ENCODE peak calls at places on chromosome 14, in nine cellular contexts. D, G, I, C, H, R, F, N and A are unnamed samples.

GRCh38 chr14:78705989-78706388 is 535.8 kb downstream of the NRXN3 start:
- DNase-seq in F (no peak), H (peak), C (no peak), R (no peak), D (no peak), I (no peak), G (no peak), N (no peak), A (no peak)

GRCh38 chr14:73180385-73180805 is 44.1 kb downstream of the PSEN1 start:
- DNase-seq in I (peak), D (no peak), R (peak), C (no peak), H (peak), G (no peak), N (peak), F (no peak), A (peak)

GRCh38 chr14:96584199-96584906 is 82.2 kb downstream of the PAPOLA start:
- DNase-seq in D (peak), I (no peak), N (peak), G (peak), C (peak), F (no peak), R (peak), H (no peak), A (peak)

GRCh38 chr14:101426466-101426865 is 134.8 kb upstream of the DIO3 start:
- DNase-seq in C (no peak), F (no peak), R (no peak), G (no peak), H (no peak), N (no peak), D (no peak), I (peak), A (no peak)

GRCh38 chr14:59944909-59945308 is 25.0 kb downstream of the LRRC9 start:
- DNase-seq in I (no peak), N (no peak), G (no peak), R (no peak), F (no peak), H (no peak), D (no peak), C (no peak), A (no peak)

GRCh38 chr14:64303471-64303917 is 9.3 kb upstream of the ESR2 start:
- DNase-seq in R (peak), D (peak), N (peak), F (no peak), I (peak), G (no peak), H (peak), C (peak), A (peak)

GRCh38 chr14:106378191-106378590 is 851.8 kb downstream of the TMEM121 start:
- DNase-seq in D (no peak), H (no peak), N (no peak), I (no peak), C (no peak), G (no peak), F (no peak), R (peak), A (no peak)

GRCh38 chr14:61211476-61212262 is 69.5 kb downstream of the TMEM30B start:
- DNase-seq in F (no peak), D (no peak), N (no peak), R (peak), I (no peak), H (no peak), G (no peak), C (no peak), A (no peak)

GRCh38 chr14:50830044-50830931 is 674 bp downstream of the NIN start:
- DNase-seq in F (no peak), G (peak), D (no peak), I (peak), C (peak), H (no peak), R (peak), N (peak), A (peak)

GRCh38 chr14:65237023-65237814 is 134.9 kb upstream of the MAX start:
- DNase-seq in N (peak), F (no peak), G (no peak), D (no peak), H (no peak), I (peak), C (no peak), R (no peak), A (no peak)

GRCh38 chr14:75063013-75063412 is 811 bp downstream of the ACYP1 start:
- DNase-seq in D (no peak), R (no peak), C (no peak), F (no peak), H (no peak), I (no peak), N (no peak), G (no peak), A (no peak)

GRCh38 chr14:96122496-96122895 is 82.1 kb upstream of the BDKRB2 start:
- DNase-seq in F (no peak), H (no peak), I (peak), D (no peak), C (no peak), R (no peak), G (no peak), N (no peak), A (no peak)

GRCh38 chr14:53399057-53399456 is 245.9 kb upstream of the DDHD1 start:
- DNase-seq in G (no peak), F (no peak), H (no peak), D (peak), R (peak), I (peak), C (peak), N (peak), A (peak)

GRCh38 chr14:61296707-61297502 is 15.8 kb upstream of the TMEM30B start:
- DNase-seq in G (no peak), N (peak), F (no peak), C (peak), R (peak), D (peak), H (no peak), I (peak), A (peak)

GRCh38 chr14:100224229-100224628 is 14.7 kb upstream of the YY1 start:
- DNase-seq in D (no peak), R (no peak), N (no peak), F (no peak), G (no peak), C (no peak), I (no peak), H (no peak), A (no peak)
- TF ChIP-seq CTCF in D (no peak), R (no peak), N (no peak), F (no peak), G (no peak), C (no peak), I (no peak), H (no peak), A (no peak)

GRCh38 chr14:23310546-23310945 is 3.9 kb downstream of the BCL2L2 start:
- DNase-seq in F (no peak), H (no peak), G (no peak), C (no peak), R (no peak), D (no peak), I (no peak), N (no peak), A (no peak)
- H3K4me3 ChIP-seq in F (no peak), H (no peak), G (no peak), C (no peak), R (no peak), D (no peak), I (no peak), N (no peak), A (no peak)

GRCh38 chr14:104685216-104685997 is 4.0 kb upstream of the INF2 start:
- DNase-seq in R (peak), F (no peak), G (no peak), N (no peak), D (no peak), C (no peak), I (no peak), H (no peak), A (peak)
- TF ChIP-seq CTCF in R (no peak), F (no peak), G (no peak), N (no peak), D (no peak), C (no peak), I (no peak), H (peak), A (no peak)

GRCh38 chr14:22715890-22716289 is 50.6 kb upstream of the OXA1L start:
- DNase-seq in N (no peak), I (no peak), H (no peak), G (no peak), D (no peak), C (no peak), R (no peak), F (no peak), A (no peak)

GRCh38 chr14:22718091-22718490 is 48.4 kb upstream of the OXA1L start:
- DNase-seq in R (no peak), N (no peak), I (no peak), D (no peak), G (no peak), H (no peak), F (no peak), C (no peak), A (no peak)

GRCh38 chr14:22715186-22715812 is 51.2 kb upstream of the OXA1L start:
- DNase-seq in N (no peak), I (no peak), C (no peak), R (peak), D (no peak), G (no peak), F (no peak), H (no peak), A (no peak)

GRCh38 chr14:22713631-22713950 is 52.9 kb upstream of the OXA1L start:
- DNase-seq in F (no peak), D (no peak), H (no peak), N (no peak), G (no peak), I (no peak), C (no peak), R (no peak), A (no peak)
- H3K4me3 ChIP-seq in F (peak), D (peak), H (peak), N (peak), G (no peak), I (no peak), C (peak), R (peak), A (no peak)

GRCh38 chr14:35406090-35406489 is 1.5 kb upstream of the NFKBIA start:
- DNase-seq in R (no peak), D (no peak), F (no peak), N (no peak), C (no peak), G (no peak), I (no peak), H (no peak), A (no peak)

GRCh38 chr14:35405304-35405996 is 901 bp upstream of the NFKBIA start:
- DNase-seq in H (no peak), N (no peak), D (no peak), R (no peak), C (no peak), G (no peak), I (no peak), F (no peak), A (peak)

GRCh38 chr14:35404246-35404495 is 378 bp downstream of the NFKBIA start:
- DNase-seq in N (no peak), C (no peak), H (no peak), I (no peak), F (no peak), R (no peak), G (no peak), D (no peak), A (no peak)

GRCh38 chr14:35403397-35404245 is 928 bp downstream of the NFKBIA start:
- DNase-seq in H (no peak), N (peak), F (peak), I (peak), G (peak), D (peak), C (peak), R (peak), A (peak)

DNA sequence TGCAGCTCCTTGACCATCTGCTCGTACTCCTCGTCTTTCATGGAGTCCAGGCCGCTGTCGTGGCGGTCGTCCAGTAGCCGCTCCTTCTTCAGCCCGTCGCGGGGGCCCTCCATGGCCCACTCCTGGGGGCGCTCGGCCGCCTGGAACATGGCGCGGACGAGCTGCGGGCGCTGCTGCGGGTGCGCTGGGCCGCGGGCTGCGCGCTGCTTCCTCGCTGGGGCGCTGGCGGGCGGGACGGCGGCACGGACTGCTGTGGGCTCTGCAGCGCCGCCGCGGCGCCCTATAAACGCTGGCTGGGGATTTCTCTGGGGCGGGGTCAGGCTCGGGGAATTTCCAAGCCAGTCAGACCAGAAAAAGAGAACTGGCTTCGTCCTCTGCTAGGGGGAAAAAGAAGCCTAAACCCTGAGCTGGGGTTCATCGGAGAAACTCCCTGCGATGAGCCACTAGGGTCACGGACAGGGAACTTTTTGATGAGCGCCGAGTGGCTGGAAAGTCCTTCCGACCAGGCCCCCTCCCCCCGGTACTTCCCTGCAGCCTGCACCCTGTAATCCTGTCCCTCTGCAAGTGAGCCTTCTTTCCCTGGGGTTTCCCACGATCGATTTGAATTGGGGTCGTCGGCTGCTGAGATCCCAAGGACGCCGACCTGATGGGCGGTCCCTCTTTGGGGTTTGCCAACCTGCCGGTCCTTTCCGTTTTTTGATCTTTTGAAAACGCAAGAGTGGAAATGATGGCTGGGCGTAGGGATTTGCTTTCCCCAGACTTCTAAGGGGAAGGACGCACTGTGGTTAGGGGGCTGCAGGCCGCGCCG is at the start of gene NFKBIA:
- DNase-seq in D (peak), C (peak), F (peak), R (peak), I (peak), G (peak), N (peak), H (no peak), A (peak)
- TF ChIP-seq CTCF in D (peak), C (peak), F (peak), R (peak), I (peak), G (no peak), N (peak), H (peak), A (peak)

GRCh38 chr14:91142214-91142668 is 28.4 kb downstream of the DGLUCY start:
- DNase-seq in H (no peak), F (no peak), N (no peak), D (no peak), I (no peak), R (peak), G (no peak), C (no peak), A (no peak)
- H3K4me3 ChIP-seq in H (no peak), F (no peak), N (no peak), D (no peak), I (no peak), R (no peak), G (no peak), C (no peak), A (no peak)

GRCh38 chr14:56552615-56553014 is 27.0 kb upstream of the TMEM260 start:
- DNase-seq in G (no peak), F (no peak), N (no peak), H (no peak), C (no peak), D (no peak), R (no peak), I (no peak), A (no peak)
- TF ChIP-seq CTCF in G (no peak), F (no peak), N (no peak), H (peak), C (no peak), D (no peak), R (no peak), I (no peak), A (no peak)